ENCODE peak calls at places on chromosomes 6 and 20, in eight cellular contexts. N is aorta, K is GM12865, V is K562, E is NT2/D1, Y is HCT116, I is AG04450, L is cardiac fibroblast. S is an unnamed sample.

GRCh38 chr6:83893024-83893423 is 33.5 kb downstream of the CYB5R4 start:
- DNase-seq in Y (no peak), N (no peak), L (no peak), E (no peak), V (no peak), K (no peak), I (no peak), S (no peak)

GRCh38 chr6:90691823-90692222 is 105.0 kb upstream of the MAP3K7 start:
- DNase-seq in K (no peak), V (peak; percentile 8), N (no peak), L (no peak), Y (no peak), I (no peak), E (no peak), S (no peak)

GRCh38 chr6:129440691-129441090 is 269.3 kb downstream of the ARHGAP18 start:
- DNase-seq in E (peak; percentile 3), N (no peak), K (no peak), V (peak; percentile 27), L (peak; percentile 13), I (no peak), Y (no peak), S (no peak)

GRCh38 chr20:51153867-51154707 is 131.2 kb upstream of the KCNG1 start:
- DNase-seq in Y (no peak), E (no peak), I (no peak), N (no peak), K (no peak), V (no peak), L (no peak), S (no peak)

GRCh38 chr6:142328070-142328469 is 26.3 kb downstream of the ADGRG6 start:
- DNase-seq in E (no peak), I (no peak), K (no peak), L (no peak), N (no peak), Y (no peak), V (no peak), S (no peak)

GRCh38 chr20:48682529-48683385 is 145.0 kb downstream of the PREX1 start:
- DNase-seq in Y (no peak), V (peak; percentile 81), L (peak; percentile 99), E (no peak), I (peak; percentile 93), K (no peak), N (peak; percentile 88), S (peak; percentile 84)

GRCh38 chr6:9481292-9482029 is 933.4 kb downstream of the TFAP2A start:
- DNase-seq in Y (peak; percentile 50), V (no peak), I (no peak), L (no peak), K (no peak), N (no peak), E (no peak), S (no peak)

GRCh38 chr20:53040678-53041674 is 68.8 kb downstream of the TSHZ2 start:
- DNase-seq in K (peak; percentile 2), N (peak; percentile 54), L (peak; percentile 25), E (no peak), V (no peak), Y (no peak), I (no peak), S (peak; percentile 17)

GRCh38 chr20:59470521-59470920 is 133.8 kb upstream of the PHACTR3 start:
- DNase-seq in V (no peak), E (no peak), N (no peak), K (no peak), L (no peak), I (no peak), Y (no peak), S (no peak)

GRCh38 chr6:98992494-98992893 is 44.7 kb upstream of the FBXL4 start:
- DNase-seq in N (no peak), K (no peak), V (no peak), I (no peak), E (no peak), Y (no peak), L (no peak), S (no peak)
- H3K4me3 ChIP-seq in N (no peak overlapping the region), K (no peak overlapping the region), V (no peak overlapping the region), I (no peak overlapping the region), E (no peak overlapping the region), Y (no peak overlapping the region), L (no peak overlapping the region), S (no peak overlapping the region)

GRCh38 chr6:31545291-31545690 is 1.1 kb downstream of the ATP6V1G2 start:
- DNase-seq in K (no peak), E (no peak), V (no peak), N (no peak), I (no peak), Y (no peak), L (no peak), S (no peak)
- H3K4me3 ChIP-seq in K (no peak overlapping the region), E (no peak overlapping the region), V (no peak overlapping the region), N (no peak overlapping the region), I (no peak overlapping the region), Y (no peak overlapping the region), L (no peak overlapping the region), S (no peak overlapping the region)

GRCh38 chr6:163756079-163756478 is 341.6 kb downstream of the QKI start:
- DNase-seq in N (no peak), K (peak; percentile 94), L (no peak), I (no peak), V (no peak), Y (no peak), E (no peak), S (no peak)
- H3K4me3 ChIP-seq in N (no peak overlapping the region), K (no peak overlapping the region), L (no peak overlapping the region), I (no peak overlapping the region), V (no peak overlapping the region), Y (no peak overlapping the region), E (no peak overlapping the region), S (no peak overlapping the region)

GRCh38 chr20:4721719-4722118 is at the start of gene PRND:
- DNase-seq in L (no peak), K (no peak), N (no peak), E (no peak), Y (no peak), I (no peak), V (no peak), S (no peak)
- H3K4me3 ChIP-seq in L (no peak within 1 kb of the TSS), K (no peak within 1 kb of the TSS), N (no peak within 1 kb of the TSS), E (no peak within 1 kb of the TSS), Y (no peak within 1 kb of the TSS), I (no peak within 1 kb of the TSS), V (no peak within 1 kb of the TSS), S (no peak within 1 kb of the TSS)

GRCh38 chr20:324177-325042 is 942 bp upstream of the SOX12 start:
- DNase-seq in N (peak; percentile 94), V (peak; percentile 89), L (peak; percentile 87), Y (peak; percentile 89), I (no peak), K (peak; percentile 94), E (no peak), S (peak; percentile 92)

GRCh38 chr20:325043-325888 is at the start of gene SOX12:
- DNase-seq in K (peak; percentile 97), N (peak; percentile 98), E (peak; percentile 94), L (peak; percentile 95), I (no peak), V (peak; percentile 94), Y (peak; percentile 85), S (peak; percentile 97)

GRCh38 chr20:326645-327031 is 1.3 kb downstream of the SOX12 start:
- DNase-seq in N (peak; percentile 66), I (no peak), K (no peak), L (peak; percentile 24), V (peak; percentile 51), Y (no peak), E (no peak), S (no peak)

GRCh38 chr20:327041-327945 is 1.9 kb downstream of the SOX12 start:
- DNase-seq in Y (peak; percentile 72), V (peak; percentile 94), L (peak; percentile 96), N (peak; percentile 89), E (peak; percentile 94), I (peak; percentile 90), K (peak; percentile 94), S (peak; percentile 81)

GRCh38 chr20:325889-326644 is 715 bp downstream of the SOX12 start:
- DNase-seq in L (peak; percentile 72), I (no peak), K (peak; percentile 77), E (no peak), Y (no peak), V (peak; percentile 67), N (peak; percentile 79), S (peak; percentile 57)
- H3K4me3 ChIP-seq in L (peak overlapping the region; percentile 72), I (peak overlapping the region; percentile 90), K (peak overlapping the region; percentile 85), E (peak overlapping the region; percentile 90), Y (peak overlapping the region; percentile 87), V (peak overlapping the region; percentile 65), N (peak overlapping the region; percentile 52), S (peak overlapping the region; percentile 77)

GRCh38 chr6:150417899-150418824 is 49.4 kb downstream of the IYD start:
- DNase-seq in N (no peak), Y (peak; percentile 88), L (peak; percentile 86), V (peak; percentile 68), K (peak; percentile 70), I (peak; percentile 10), E (no peak), S (peak; percentile 63)
- H3K4me3 ChIP-seq in N (peak overlapping the region; percentile 51), Y (peak overlapping the region; percentile 50), L (peak overlapping the region; percentile 38), V (peak overlapping the region; percentile 3), K (no peak overlapping the region), I (peak overlapping the region; percentile 38), E (no peak overlapping the region), S (peak overlapping the region; percentile 39)

GRCh38 chr20:4971064-4971463 is 30.2 kb downstream of the SLC23A2 start:
- DNase-seq in E (no peak), V (no peak), N (no peak), I (no peak), K (no peak), Y (no peak), L (no peak), S (no peak)

GRCh38 chr20:4967752-4968477 is 33.4 kb downstream of the SLC23A2 start:
- DNase-seq in L (no peak), Y (no peak), N (no peak), I (no peak), V (no peak), K (no peak), E (no peak), S (no peak)

GRCh38 chr20:4966826-4967751 is 34.2 kb downstream of the SLC23A2 start:
- DNase-seq in L (no peak), E (no peak), Y (no peak), N (no peak), I (no peak), K (no peak), V (no peak), S (no peak)

GRCh38 chr20:4973330-4974097 is 27.8 kb downstream of the SLC23A2 start:
- DNase-seq in I (peak; percentile 70), K (peak; percentile 96), V (no peak), E (no peak), N (peak; percentile 71), Y (no peak), L (peak; percentile 68), S (peak; percentile 21)

GRCh38 chr20:4972506-4973251 is 28.6 kb downstream of the SLC23A2 start:
- DNase-seq in N (no peak), E (no peak), Y (no peak), I (no peak), K (peak; percentile 54), L (no peak), V (no peak), S (no peak)
- H3K4me3 ChIP-seq in N (no peak overlapping the region), E (no peak overlapping the region), Y (no peak overlapping the region), I (no peak overlapping the region), K (peak overlapping the region; percentile 46), L (no peak overlapping the region), V (no peak overlapping the region), S (no peak overlapping the region)